ENCODE peak calls at places on chromosomes 1 and 21, in ten cellular contexts. One of them, this sample, is unnamed.

GRCh38 chr1:94395748-94396309 is 22.4 kb upstream of the ABCD3 start:
- DNase-seq in RPMI8226: no peak
- DNase-seq in Right ventricle myocardium superior: no peak
- DNase-seq in caudate nucleus: no peak
- DNase-seq in mesenteric fat pad: no peak
- DNase-seq in smooth muscle cell of the brain vasculature: no peak
- DNase-seq in nephron progenitor cell: no peak
- DNase-seq in WTC11: no peak
- DNase-seq in H54: no peak
- DNase-seq in fibroblast of lung: no peak
- DNase-seq in this sample: no peak

GRCh38 chr21:39637971-39638628 is 25.4 kb downstream of the B3GALT5 start:
- DNase-seq in RPMI8226: no peak
- DNase-seq in Right ventricle myocardium superior: no peak
- DNase-seq in caudate nucleus: no peak
- DNase-seq in mesenteric fat pad: no peak
- DNase-seq in smooth muscle cell of the brain vasculature: no peak
- DNase-seq in nephron progenitor cell: peak
- DNase-seq in WTC11: no peak
- DNase-seq in H54: no peak
- DNase-seq in fibroblast of lung: no peak
- DNase-seq in this sample: no peak

GRCh38 chr1:5939268-5940060 is 52.8 kb downstream of the NPHP4 start:
- DNase-seq in RPMI8226: no peak
- DNase-seq in Right ventricle myocardium superior: no peak
- DNase-seq in caudate nucleus: no peak
- DNase-seq in mesenteric fat pad: no peak
- DNase-seq in smooth muscle cell of the brain vasculature: no peak
- DNase-seq in nephron progenitor cell: no peak
- DNase-seq in WTC11: no peak
- DNase-seq in H54: no peak
- DNase-seq in fibroblast of lung: no peak
- DNase-seq in this sample: no peak

GRCh38 chr1:94209425-94209824 is 28.0 kb downstream of the ARHGAP29 start:
- DNase-seq in RPMI8226: no peak
- DNase-seq in Right ventricle myocardium superior: no peak
- DNase-seq in caudate nucleus: no peak
- DNase-seq in mesenteric fat pad: no peak
- DNase-seq in smooth muscle cell of the brain vasculature: no peak
- DNase-seq in nephron progenitor cell: no peak
- DNase-seq in WTC11: no peak
- DNase-seq in H54: no peak
- DNase-seq in fibroblast of lung: peak
- DNase-seq in this sample: peak

GRCh38 chr1:163928649-163929048 is 606.9 kb downstream of the NUF2 start:
- DNase-seq in RPMI8226: no peak
- DNase-seq in Right ventricle myocardium superior: no peak
- DNase-seq in caudate nucleus: no peak
- DNase-seq in mesenteric fat pad: no peak
- DNase-seq in smooth muscle cell of the brain vasculature: no peak
- DNase-seq in nephron progenitor cell: no peak
- DNase-seq in WTC11: no peak
- DNase-seq in H54: no peak
- DNase-seq in fibroblast of lung: no peak
- DNase-seq in this sample: no peak

GRCh38 chr1:198919667-198920398 is 281.0 kb downstream of the PTPRC start:
- DNase-seq in RPMI8226: peak
- DNase-seq in Right ventricle myocardium superior: no peak
- DNase-seq in caudate nucleus: no peak
- DNase-seq in mesenteric fat pad: no peak
- DNase-seq in smooth muscle cell of the brain vasculature: no peak
- DNase-seq in nephron progenitor cell: no peak
- DNase-seq in WTC11: no peak
- DNase-seq in H54: no peak
- DNase-seq in fibroblast of lung: peak
- DNase-seq in this sample: no peak

GRCh38 chr1:67648582-67649326 is 36.2 kb upstream of the GADD45A start:
- DNase-seq in RPMI8226: no peak
- DNase-seq in Right ventricle myocardium superior: no peak
- DNase-seq in caudate nucleus: no peak
- DNase-seq in mesenteric fat pad: no peak
- DNase-seq in smooth muscle cell of the brain vasculature: no peak
- DNase-seq in nephron progenitor cell: no peak
- DNase-seq in WTC11: peak
- DNase-seq in H54: no peak
- DNase-seq in fibroblast of lung: no peak
- DNase-seq in this sample: no peak

GRCh38 chr1:203556047-203556851 is 62.3 kb downstream of the OPTC start:
- DNase-seq in RPMI8226: no peak
- DNase-seq in Right ventricle myocardium superior: peak
- DNase-seq in caudate nucleus: no peak
- DNase-seq in mesenteric fat pad: no peak
- DNase-seq in smooth muscle cell of the brain vasculature: no peak
- DNase-seq in nephron progenitor cell: peak
- DNase-seq in WTC11: peak
- DNase-seq in H54: no peak
- DNase-seq in fibroblast of lung: peak
- DNase-seq in this sample: peak

GRCh38 chr1:149979972-149980548 is 30.5 kb downstream of the OTUD7B start:
- DNase-seq in RPMI8226: no peak
- DNase-seq in Right ventricle myocardium superior: no peak
- DNase-seq in caudate nucleus: no peak
- DNase-seq in mesenteric fat pad: no peak
- DNase-seq in smooth muscle cell of the brain vasculature: no peak
- DNase-seq in nephron progenitor cell: no peak
- DNase-seq in WTC11: no peak
- DNase-seq in H54: no peak
- DNase-seq in fibroblast of lung: no peak
- DNase-seq in this sample: no peak

GRCh38 chr21:31913191-31913608 is 40.4 kb downstream of the HUNK start:
- DNase-seq in RPMI8226: no peak
- DNase-seq in Right ventricle myocardium superior: no peak
- DNase-seq in caudate nucleus: no peak
- DNase-seq in mesenteric fat pad: no peak
- DNase-seq in smooth muscle cell of the brain vasculature: no peak
- DNase-seq in nephron progenitor cell: peak
- DNase-seq in WTC11: no peak
- DNase-seq in H54: no peak
- DNase-seq in fibroblast of lung: no peak
- DNase-seq in this sample: no peak

GRCh38 chr1:234722904-234723588 is 113.1 kb upstream of the IRF2BP2 start:
- DNase-seq in RPMI8226: no peak
- DNase-seq in Right ventricle myocardium superior: peak
- DNase-seq in caudate nucleus: peak
- DNase-seq in mesenteric fat pad: no peak
- DNase-seq in smooth muscle cell of the brain vasculature: no peak
- DNase-seq in nephron progenitor cell: no peak
- DNase-seq in WTC11: no peak
- DNase-seq in H54: peak
- DNase-seq in fibroblast of lung: peak
- DNase-seq in this sample: peak

GRCh38 chr1:224922404-224923164 is 6.9 kb upstream of the DNAH14 start:
- DNase-seq in RPMI8226: peak
- DNase-seq in Right ventricle myocardium superior: no peak
- DNase-seq in caudate nucleus: no peak
- DNase-seq in mesenteric fat pad: no peak
- DNase-seq in smooth muscle cell of the brain vasculature: no peak
- DNase-seq in nephron progenitor cell: peak
- DNase-seq in WTC11: no peak
- DNase-seq in H54: peak
- DNase-seq in fibroblast of lung: peak
- DNase-seq in this sample: peak

GRCh38 chr21:25518491-25518911 is 88.8 kb downstream of the MRPL39 start:
- DNase-seq in RPMI8226: no peak
- DNase-seq in Right ventricle myocardium superior: no peak
- DNase-seq in caudate nucleus: no peak
- DNase-seq in mesenteric fat pad: no peak
- DNase-seq in smooth muscle cell of the brain vasculature: no peak
- DNase-seq in nephron progenitor cell: peak
- DNase-seq in WTC11: peak
- DNase-seq in H54: no peak
- DNase-seq in fibroblast of lung: peak
- DNase-seq in this sample: no peak

GRCh38 chr1:245837741-245838140 is 669.3 kb downstream of the SMYD3 start:
- DNase-seq in RPMI8226: no peak
- DNase-seq in Right ventricle myocardium superior: no peak
- DNase-seq in caudate nucleus: no peak
- DNase-seq in mesenteric fat pad: no peak
- DNase-seq in smooth muscle cell of the brain vasculature: no peak
- DNase-seq in nephron progenitor cell: no peak
- DNase-seq in WTC11: no peak
- DNase-seq in H54: peak
- DNase-seq in fibroblast of lung: peak
- DNase-seq in this sample: peak

GRCh38 chr1:206422525-206422924 is 47.8 kb upstream of the IKBKE start:
- DNase-seq in RPMI8226: no peak
- DNase-seq in Right ventricle myocardium superior: no peak
- DNase-seq in caudate nucleus: no peak
- DNase-seq in mesenteric fat pad: no peak
- DNase-seq in smooth muscle cell of the brain vasculature: no peak
- DNase-seq in nephron progenitor cell: no peak
- DNase-seq in WTC11: no peak
- DNase-seq in H54: no peak
- DNase-seq in fibroblast of lung: no peak
- DNase-seq in this sample: no peak

GRCh38 chr1:1162597-1163537 is 10.8 kb upstream of the TTLL10 start:
- DNase-seq in RPMI8226: peak
- DNase-seq in Right ventricle myocardium superior: no peak
- DNase-seq in caudate nucleus: no peak
- DNase-seq in mesenteric fat pad: no peak
- DNase-seq in smooth muscle cell of the brain vasculature: no peak
- DNase-seq in nephron progenitor cell: no peak
- DNase-seq in WTC11: peak
- DNase-seq in H54: no peak
- DNase-seq in fibroblast of lung: no peak
- DNase-seq in this sample: no peak

GRCh38 chr1:33163621-33164071 is 18.2 kb downstream of the TRIM62 start:
- DNase-seq in RPMI8226: no peak
- DNase-seq in Right ventricle myocardium superior: no peak
- DNase-seq in caudate nucleus: no peak
- DNase-seq in mesenteric fat pad: no peak
- DNase-seq in smooth muscle cell of the brain vasculature: peak
- DNase-seq in nephron progenitor cell: peak
- DNase-seq in WTC11: peak
- DNase-seq in H54: no peak
- DNase-seq in fibroblast of lung: peak
- DNase-seq in this sample: no peak

GRCh38 chr1:5889462-5889861 is 102.8 kb downstream of the NPHP4 start:
- DNase-seq in RPMI8226: no peak
- DNase-seq in Right ventricle myocardium superior: peak
- DNase-seq in caudate nucleus: no peak
- DNase-seq in mesenteric fat pad: no peak
- DNase-seq in smooth muscle cell of the brain vasculature: no peak
- DNase-seq in nephron progenitor cell: no peak
- DNase-seq in WTC11: no peak
- DNase-seq in H54: no peak
- DNase-seq in fibroblast of lung: no peak
- DNase-seq in this sample: no peak

GRCh38 chr1:229147086-229147485 is 123.8 kb upstream of the RAB4A start:
- DNase-seq in RPMI8226: peak
- DNase-seq in Right ventricle myocardium superior: no peak
- DNase-seq in caudate nucleus: no peak
- DNase-seq in mesenteric fat pad: no peak
- DNase-seq in smooth muscle cell of the brain vasculature: no peak
- DNase-seq in nephron progenitor cell: no peak
- DNase-seq in WTC11: peak
- DNase-seq in H54: no peak
- DNase-seq in fibroblast of lung: no peak
- DNase-seq in this sample: no peak

GRCh38 chr1:160800645-160801408 is 4.9 kb downstream of the LY9 start:
- DNase-seq in RPMI8226: no peak
- DNase-seq in Right ventricle myocardium superior: no peak
- DNase-seq in caudate nucleus: no peak
- DNase-seq in mesenteric fat pad: no peak
- DNase-seq in smooth muscle cell of the brain vasculature: no peak
- DNase-seq in nephron progenitor cell: no peak
- DNase-seq in WTC11: no peak
- DNase-seq in H54: no peak
- DNase-seq in fibroblast of lung: no peak
- DNase-seq in this sample: no peak

GRCh38 chr1:183444243-183444642 is 26.1 kb upstream of the NMNAT2 start:
- DNase-seq in RPMI8226: no peak
- DNase-seq in Right ventricle myocardium superior: no peak
- DNase-seq in caudate nucleus: no peak
- DNase-seq in mesenteric fat pad: no peak
- DNase-seq in smooth muscle cell of the brain vasculature: no peak
- DNase-seq in nephron progenitor cell: no peak
- DNase-seq in WTC11: no peak
- DNase-seq in H54: no peak
- DNase-seq in fibroblast of lung: peak
- DNase-seq in this sample: peak

GRCh38 chr1:56196839-56197238 is 382.5 kb downstream of the PLPP3 start:
- DNase-seq in RPMI8226: no peak
- DNase-seq in Right ventricle myocardium superior: no peak
- DNase-seq in caudate nucleus: no peak
- DNase-seq in mesenteric fat pad: no peak
- DNase-seq in smooth muscle cell of the brain vasculature: no peak
- DNase-seq in nephron progenitor cell: no peak
- DNase-seq in WTC11: no peak
- DNase-seq in H54: no peak
- DNase-seq in fibroblast of lung: no peak
- DNase-seq in this sample: no peak

GRCh38 chr1:26922201-26922729 is 722 bp downstream of the NUDC start:
- DNase-seq in RPMI8226: no peak
- DNase-seq in Right ventricle myocardium superior: no peak
- DNase-seq in caudate nucleus: no peak
- DNase-seq in mesenteric fat pad: no peak
- DNase-seq in smooth muscle cell of the brain vasculature: no peak
- DNase-seq in nephron progenitor cell: no peak
- DNase-seq in WTC11: no peak
- DNase-seq in H54: no peak
- DNase-seq in fibroblast of lung: peak
- DNase-seq in this sample: no peak

GRCh38 chr1:175548774-175549173 is 194.6 kb downstream of the TNR start:
- DNase-seq in RPMI8226: no peak
- DNase-seq in Right ventricle myocardium superior: no peak
- DNase-seq in caudate nucleus: no peak
- DNase-seq in mesenteric fat pad: no peak
- DNase-seq in smooth muscle cell of the brain vasculature: no peak
- DNase-seq in nephron progenitor cell: no peak
- DNase-seq in WTC11: no peak
- DNase-seq in H54: peak
- DNase-seq in fibroblast of lung: peak
- DNase-seq in this sample: no peak

GRCh38 chr1:22710688-22711024 is at the start of gene EPHB2:
- DNase-seq in RPMI8226: peak
- DNase-seq in Right ventricle myocardium superior: peak
- DNase-seq in caudate nucleus: peak
- DNase-seq in mesenteric fat pad: no peak
- DNase-seq in smooth muscle cell of the brain vasculature: no peak
- DNase-seq in nephron progenitor cell: peak
- DNase-seq in WTC11: peak
- DNase-seq in H54: peak
- DNase-seq in fibroblast of lung: peak
- DNase-seq in this sample: peak

GRCh38 chr1:1000357-1001056 is 610 bp upstream of the HES4 start:
- DNase-seq in RPMI8226: peak
- DNase-seq in Right ventricle myocardium superior: peak
- DNase-seq in caudate nucleus: peak
- DNase-seq in mesenteric fat pad: no peak
- DNase-seq in smooth muscle cell of the brain vasculature: no peak
- DNase-seq in nephron progenitor cell: peak
- DNase-seq in WTC11: peak
- DNase-seq in H54: peak
- DNase-seq in fibroblast of lung: peak
- DNase-seq in this sample: peak

GRCh38 chr21:15992171-15992570 is 262.4 kb downstream of the USP25 start:
- DNase-seq in RPMI8226: no peak
- DNase-seq in Right ventricle myocardium superior: no peak
- DNase-seq in caudate nucleus: no peak
- DNase-seq in mesenteric fat pad: no peak
- DNase-seq in smooth muscle cell of the brain vasculature: no peak
- DNase-seq in nephron progenitor cell: peak
- DNase-seq in WTC11: no peak
- DNase-seq in H54: peak
- DNase-seq in fibroblast of lung: peak
- DNase-seq in this sample: no peak

GRCh38 chr1:71324671-71325297 is 243.9 kb upstream of the ZRANB2 start:
- DNase-seq in RPMI8226: no peak
- DNase-seq in Right ventricle myocardium superior: no peak
- DNase-seq in caudate nucleus: no peak
- DNase-seq in mesenteric fat pad: no peak
- DNase-seq in smooth muscle cell of the brain vasculature: no peak
- DNase-seq in nephron progenitor cell: no peak
- DNase-seq in WTC11: no peak
- DNase-seq in H54: no peak
- DNase-seq in fibroblast of lung: no peak
- DNase-seq in this sample: no peak